ENCODE peak calls at places on chromosome 4, in eight cellular contexts. A, N, S, W, G, Z, Y and P are unnamed samples.

GRCh38 chr4:141768954-141769353 is 132.6 kb downstream of the IL15 start:
- DNase-seq in A (no peak), N (no peak), S (no peak), W (no peak), G (no peak), Z (no peak), Y (no peak), P (no peak)

GRCh38 chr4:88866862-88867550 is 169.4 kb upstream of the NAP1L5 start:
- DNase-seq in A (no peak), N (no peak), S (no peak), W (no peak), G (no peak), Z (no peak), Y (no peak), P (no peak)

GRCh38 chr4:8293131-8293975 is 23.8 kb downstream of the HTRA3 start:
- DNase-seq in A (no peak), N (no peak), S (peak), W (no peak), G (no peak), Z (no peak), Y (no peak), P (peak)

GRCh38 chr4:13207224-13207623 is 276.9 kb downstream of the RAB28 start:
- DNase-seq in A (no peak), N (no peak), S (no peak), W (no peak), G (no peak), Z (no peak), Y (no peak), P (no peak)

GRCh38 chr4:1720163-1720983 is 750 bp downstream of the TMEM129 start:
- DNase-seq in A (no peak), N (peak), S (peak), W (peak), G (peak), Z (no peak), Y (no peak), P (peak)

GRCh38 chr4:128338634-128339355 is 51.2 kb upstream of the PGRMC2 start:
- DNase-seq in A (no peak), N (no peak), S (no peak), W (no peak), G (no peak), Z (no peak), Y (no peak), P (no peak)

GRCh38 chr4:39062499-39062898 is 467 bp downstream of the KLHL5 start:
- DNase-seq in A (no peak), N (no peak), S (no peak), W (no peak), G (no peak), Z (no peak), Y (no peak), P (no peak)

GRCh38 chr4:88439161-88439760 is 17.7 kb upstream of the HERC5 start:
- DNase-seq in A (no peak), N (peak), S (no peak), W (no peak), G (no peak), Z (no peak), Y (no peak), P (no peak)

GRCh38 chr4:147799986-147800555 is 68.2 kb downstream of the ARHGAP10 start:
- DNase-seq in A (no peak), N (no peak), S (no peak), W (no peak), G (peak), Z (no peak), Y (no peak), P (no peak)

GRCh38 chr4:56506110-56506705 is 617 bp downstream of the ARL9 start:
- DNase-seq in A (no peak), N (peak), S (no peak), W (no peak), G (no peak), Z (no peak), Y (no peak), P (no peak)

GRCh38 chr4:158865520-158866177 is 96.8 kb downstream of the FNIP2 start:
- DNase-seq in A (no peak), N (no peak), S (no peak), W (no peak), G (no peak), Z (no peak), Y (no peak), P (no peak)

GRCh38 chr4:89249313-89249712 is 58.3 kb downstream of the GPRIN3 start:
- DNase-seq in A (no peak), N (no peak), S (no peak), W (no peak), G (no peak), Z (no peak), Y (no peak), P (no peak)

GRCh38 chr4:185512516-185512915 is 22.8 kb downstream of the PDLIM3 start:
- DNase-seq in A (no peak), N (no peak), S (no peak), W (no peak), G (no peak), Z (no peak), Y (no peak), P (no peak)

GRCh38 chr4:148443550-148444295 is 1.5 kb upstream of the NR3C2 start:
- DNase-seq in A (peak), N (no peak), S (peak), W (no peak), G (peak), Z (peak), Y (no peak), P (peak)

GRCh38 chr4:16897991-16898827 is at the start of gene LDB2:
- DNase-seq in A (peak), N (peak), S (peak), W (peak), G (no peak), Z (peak), Y (no peak), P (peak)

GRCh38 chr4:8410641-8411271 is 29.8 kb downstream of the ACOX3 start:
- DNase-seq in A (no peak), N (peak), S (peak), W (no peak), G (no peak), Z (no peak), Y (peak), P (no peak)

GRCh38 chr4:74072739-74073138 is 26.3 kb downstream of the CXCL2 start:
- DNase-seq in A (no peak), N (no peak), S (no peak), W (no peak), G (no peak), Z (no peak), Y (no peak), P (no peak)

GRCh38 chr4:142567620-142568451 is 278.3 kb downstream of the INPP4B start:
- DNase-seq in A (no peak), N (no peak), S (no peak), W (no peak), G (no peak), Z (no peak), Y (no peak), P (no peak)

GRCh38 chr4:150217192-150217591 is 138.9 kb downstream of the DCLK2 start:
- DNase-seq in A (no peak), N (no peak), S (no peak), W (peak), G (no peak), Z (no peak), Y (no peak), P (no peak)

GRCh38 chr4:48340276-48340904 is 939 bp upstream of the SLAIN2 start:
- DNase-seq in A (no peak), N (no peak), S (no peak), W (no peak), G (no peak), Z (no peak), Y (no peak), P (no peak)

GRCh38 chr4:110618091-110619000 is 4.5 kb downstream of the PITX2 start:
- DNase-seq in A (no peak), N (peak), S (no peak), W (no peak), G (no peak), Z (no peak), Y (no peak), P (no peak)

GRCh38 chr4:22686156-22686555 is 6.6 kb upstream of the GBA3 start:
- DNase-seq in A (no peak), N (no peak), S (no peak), W (no peak), G (no peak), Z (no peak), Y (no peak), P (no peak)

GRCh38 chr4:168560835-168561210 is 64.0 kb downstream of the PALLD start:
- DNase-seq in A (no peak), N (no peak), S (no peak), W (no peak), G (no peak), Z (no peak), Y (no peak), P (no peak)

GRCh38 chr4:57425610-57426009 is 315.4 kb upstream of the IGFBP7 start:
- DNase-seq in A (no peak), N (no peak), S (no peak), W (no peak), G (no peak), Z (no peak), Y (no peak), P (no peak)

GRCh38 chr4:26032572-26033320 is 118.7 kb downstream of the SMIM20 start:
- DNase-seq in A (no peak), N (no peak), S (no peak), W (no peak), G (no peak), Z (no peak), Y (no peak), P (no peak)

DNA sequence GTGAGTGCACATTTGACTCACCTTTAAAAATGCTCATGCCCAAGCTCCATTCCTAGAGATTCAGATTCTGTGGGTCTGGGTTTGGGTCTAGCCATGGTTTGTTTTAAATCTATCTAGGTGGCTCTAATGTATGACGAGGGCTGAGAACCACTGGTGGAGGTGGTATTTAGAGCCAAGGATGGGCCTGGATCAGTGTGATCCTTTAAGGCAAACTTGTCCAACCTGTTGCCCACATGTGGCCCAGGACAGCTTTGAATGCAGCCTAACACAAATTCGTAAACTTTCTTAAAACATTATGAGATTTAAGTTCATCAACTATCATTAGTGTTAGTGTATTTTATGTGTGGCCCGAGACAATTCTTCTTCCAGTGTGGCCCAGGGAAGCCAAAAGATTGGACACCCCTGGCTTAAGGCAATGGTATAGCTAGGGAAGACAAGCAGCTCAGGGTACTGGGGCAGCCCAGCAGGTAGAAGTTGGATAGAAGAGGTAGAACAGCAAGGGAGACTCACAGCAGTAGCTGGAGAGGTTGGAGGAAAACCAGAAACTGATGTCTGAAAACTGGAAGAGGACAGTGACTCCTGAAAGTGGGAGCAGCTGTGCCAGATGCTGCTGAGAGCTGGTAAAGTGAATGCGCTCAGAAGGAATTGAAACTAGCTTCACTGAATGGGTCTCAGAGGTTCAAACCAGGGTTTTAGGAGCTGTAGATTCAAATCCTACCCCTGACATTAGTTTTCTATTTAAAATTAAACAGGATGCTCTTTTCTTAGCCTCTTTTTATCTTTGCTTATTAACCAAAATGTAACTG is 18.2 kb downstream of the ADD1 start:
- DNase-seq in A (no peak), N (no peak), S (no peak), W (no peak), G (no peak), Z (no peak), Y (no peak), P (no peak)
- H3K27ac ChIP-seq in A (peak), N (peak), S (peak), W (peak), G (no peak), Z (no peak), Y (no peak), P (peak)

DNA sequence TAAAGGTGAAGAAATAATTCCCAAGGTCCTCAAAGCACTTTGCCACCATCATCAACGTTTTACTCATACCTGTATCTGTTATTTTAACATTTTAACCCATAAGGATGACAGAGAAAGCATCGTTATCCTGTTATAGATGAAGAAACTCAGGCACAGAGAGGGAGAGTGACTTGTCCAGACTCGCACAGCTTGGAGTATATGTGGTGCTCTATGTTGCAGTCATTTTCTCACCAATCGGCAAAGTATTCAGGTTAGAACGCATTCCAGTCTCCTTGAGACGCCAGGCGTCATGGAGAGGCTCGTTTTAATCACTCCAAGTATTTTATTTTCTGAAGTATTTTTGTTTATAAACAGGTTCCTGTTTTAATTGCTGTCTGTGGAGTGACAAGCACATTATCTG is 73.5 kb downstream of the IRF2 start:
- DNase-seq in A (no peak), N (no peak), S (no peak), W (no peak), G (no peak), Z (no peak), Y (no peak), P (no peak)
- H3K27ac ChIP-seq in A (peak), N (no peak), S (peak), W (no peak), G (no peak), Z (peak), Y (no peak), P (peak)

GRCh38 chr4:177116161-177116560 is 193.5 kb upstream of the NEIL3 start:
- DNase-seq in A (no peak), N (no peak), S (no peak), W (no peak), G (no peak), Z (no peak), Y (no peak), P (no peak)

GRCh38 chr4:177118596-177118995 is 191.1 kb upstream of the NEIL3 start:
- DNase-seq in A (peak), N (no peak), S (peak), W (no peak), G (no peak), Z (no peak), Y (no peak), P (peak)

GRCh38 chr4:177117256-177117655 is 192.4 kb upstream of the NEIL3 start:
- DNase-seq in A (no peak), N (no peak), S (no peak), W (peak), G (no peak), Z (no peak), Y (no peak), P (no peak)

GRCh38 chr4:177119021-177119461 is 190.6 kb upstream of the NEIL3 start:
- DNase-seq in A (no peak), N (no peak), S (no peak), W (no peak), G (no peak), Z (no peak), Y (no peak), P (no peak)

DNA sequence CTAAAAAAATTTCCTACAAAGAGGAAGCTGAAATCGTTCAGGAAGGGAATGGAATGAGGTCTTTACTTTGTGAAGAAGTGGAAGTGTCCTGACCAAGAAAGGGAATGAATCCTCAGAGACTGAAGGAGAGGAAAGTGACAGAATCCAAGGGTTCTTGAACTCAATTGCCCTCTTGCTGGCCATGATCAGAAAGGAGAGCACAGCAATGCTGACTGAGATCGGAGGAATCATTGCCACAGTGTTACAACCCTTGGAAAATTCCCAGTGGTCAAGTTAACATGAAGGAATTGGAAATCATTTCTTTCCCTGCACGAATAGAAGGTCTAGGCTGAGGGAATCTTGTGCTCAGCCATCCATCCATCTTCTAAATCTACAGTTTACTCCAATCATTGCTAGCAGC is 190.0 kb upstream of the NEIL3 start:
- DNase-seq in A (no peak), N (no peak), S (no peak), W (no peak), G (no peak), Z (no peak), Y (no peak), P (no peak)
- H3K27ac ChIP-seq in A (no peak), N (no peak), S (peak), W (no peak), G (no peak), Z (no peak), Y (no peak), P (no peak)

GRCh38 chr4:6226506-6226905 is 26.2 kb upstream of the JAKMIP1 start:
- DNase-seq in A (no peak), N (peak), S (no peak), W (no peak), G (no peak), Z (peak), Y (no peak), P (no peak)

GRCh38 chr4:6224725-6225124 is 24.4 kb upstream of the JAKMIP1 start:
- DNase-seq in A (no peak), N (no peak), S (no peak), W (no peak), G (no peak), Z (no peak), Y (no peak), P (no peak)

GRCh38 chr4:6222761-6223292 is 22.5 kb upstream of the JAKMIP1 start:
- DNase-seq in A (no peak), N (peak), S (no peak), W (no peak), G (no peak), Z (no peak), Y (peak), P (no peak)

GRCh38 chr4:6227412-6228157 is 27.2 kb upstream of the JAKMIP1 start:
- DNase-seq in A (no peak), N (peak), S (no peak), W (no peak), G (no peak), Z (peak), Y (no peak), P (peak)

DNA sequence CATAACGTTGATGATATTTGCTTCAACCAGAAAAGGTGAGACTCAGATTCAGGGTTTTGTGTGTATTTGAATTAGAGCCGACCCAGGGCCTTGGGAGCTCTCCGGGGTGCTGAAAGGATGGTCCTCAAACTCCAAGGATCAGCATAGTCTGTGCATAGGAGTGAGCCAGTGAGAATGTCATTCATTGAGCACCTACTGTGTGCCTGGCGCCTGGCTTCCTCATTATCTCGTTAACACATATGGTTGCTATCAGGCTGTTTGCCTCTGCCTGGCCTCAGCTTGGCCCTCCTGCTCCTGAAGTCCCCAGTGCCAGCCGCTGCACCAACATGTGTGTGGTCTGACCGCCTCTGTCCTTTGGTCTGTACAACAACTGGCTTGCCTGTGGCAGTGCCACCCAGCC is 25.1 kb upstream of the JAKMIP1 start:
- DNase-seq in A (no peak), N (peak), S (no peak), W (no peak), G (no peak), Z (peak), Y (no peak), P (peak)
- H3K27ac ChIP-seq in A (no peak), N (no peak), S (no peak), W (no peak), G (no peak), Z (no peak), Y (no peak), P (no peak)

DNA sequence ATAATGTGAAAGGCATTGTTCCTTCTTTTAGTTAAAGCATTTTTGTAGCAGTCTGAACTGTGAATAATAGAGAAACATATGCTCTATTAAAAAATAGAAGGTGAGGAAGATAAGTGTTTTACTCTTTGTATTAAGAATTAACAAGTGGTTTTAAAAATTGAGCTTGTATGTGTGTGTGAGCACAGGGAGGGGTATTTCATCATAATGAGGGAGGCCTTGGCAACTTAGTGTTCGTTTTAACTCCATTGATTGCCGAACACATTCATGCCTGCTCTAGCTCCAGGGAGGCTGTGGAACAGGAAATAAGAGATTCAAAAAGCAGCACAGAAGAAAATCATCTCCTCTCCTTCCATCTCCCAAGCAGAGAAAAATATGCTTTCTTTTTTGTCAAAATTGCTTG is 14.8 kb downstream of the SHROOM3 start:
- DNase-seq in A (no peak), N (no peak), S (no peak), W (no peak), G (no peak), Z (no peak), Y (no peak), P (no peak)
- H3K27ac ChIP-seq in A (no peak), N (no peak), S (no peak), W (no peak), G (no peak), Z (no peak), Y (no peak), P (no peak)

GRCh38 chr4:40361338-40361737 is 26.2 kb downstream of the CHRNA9 start:
- DNase-seq in A (no peak), N (no peak), S (no peak), W (no peak), G (no peak), Z (no peak), Y (no peak), P (no peak)

GRCh38 chr4:40363382-40363920 is 28.3 kb downstream of the CHRNA9 start:
- DNase-seq in A (no peak), N (no peak), S (no peak), W (no peak), G (no peak), Z (no peak), Y (no peak), P (no peak)

GRCh38 chr4:40354158-40354557 is 19.0 kb downstream of the CHRNA9 start:
- DNase-seq in A (no peak), N (no peak), S (no peak), W (no peak), G (no peak), Z (no peak), Y (no peak), P (no peak)

DNA sequence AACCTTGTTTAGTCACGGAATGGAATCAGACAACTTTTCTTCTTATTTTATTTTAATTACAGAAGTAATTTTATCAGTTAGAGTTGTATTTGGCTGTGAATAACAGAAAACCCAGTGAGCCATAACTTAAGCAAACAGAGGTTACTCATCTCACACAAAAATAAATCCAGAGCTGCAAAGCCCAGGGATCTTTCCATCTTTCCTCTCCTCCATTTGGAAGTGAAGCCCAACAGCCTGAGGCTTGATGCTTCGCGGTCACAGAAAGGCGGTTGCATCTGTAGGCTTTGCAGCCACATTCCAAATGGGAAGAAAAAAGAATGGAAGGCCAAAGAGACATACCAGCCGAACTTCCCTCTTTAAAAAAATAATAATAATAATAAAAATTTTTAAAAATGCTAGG is 22.6 kb downstream of the CHRNA9 start:
- DNase-seq in A (no peak), N (no peak), S (no peak), W (no peak), G (no peak), Z (no peak), Y (no peak), P (no peak)
- H3K27ac ChIP-seq in A (no peak), N (no peak), S (no peak), W (no peak), G (no peak), Z (no peak), Y (no peak), P (no peak)